ENCODE peak calls at places on chromosomes 7 and 10, in six cellular contexts. B, U, M, S, R and Z are unnamed samples.

GRCh38 chr7:74037609-74038008 is 9.6 kb downstream of the ELN start:
- DNase-seq in B (no peak), U (no peak), M (no peak), S (no peak), R (peak; percentile 52), Z (peak; percentile 51)

GRCh38 chr7:100545636-100546128 is 6.7 kb downstream of the AGFG2 start:
- DNase-seq in B (peak; percentile 91), U (no peak), M (peak; percentile 89), S (peak; percentile 85), R (no peak), Z (no peak)

GRCh38 chr10:70832852-70833542 is 17.2 kb downstream of the SGPL1 start:
- DNase-seq in B (peak; percentile 97), U (no peak), M (no peak), S (no peak), R (no peak), Z (no peak)

GRCh38 chr7:73706122-73707044 is 13.1 kb downstream of the STX1A start:
- DNase-seq in B (peak; percentile 88), U (no peak), M (peak; percentile 86), S (no peak), R (peak; percentile 57), Z (no peak)

GRCh38 chr7:28922618-28923331 is 35.4 kb downstream of the TRIL start:
- DNase-seq in B (peak; percentile 83), U (peak; percentile 82), M (peak; percentile 48), S (peak; percentile 86), R (peak; percentile 68), Z (peak; percentile 90)

GRCh38 chr7:2729043-2729892 is 41.3 kb downstream of the AMZ1 start:
- DNase-seq in B (no peak), U (peak; percentile 44), M (no peak), S (peak; percentile 45), R (peak; percentile 60), Z (peak; percentile 74)

GRCh38 chr7:50303082-50303893 is 1.2 kb upstream of the IKZF1 start:
- DNase-seq in B (no peak), U (no peak), M (no peak), S (peak; percentile 72), R (peak; percentile 56), Z (peak; percentile 54)

GRCh38 chr10:129526943-129527342 is 59.9 kb downstream of the MGMT start:
- DNase-seq in B (no peak), U (no peak), M (no peak), S (no peak), R (no peak), Z (no peak)

GRCh38 chr10:119316729-119317097 is 109.3 kb downstream of the GRK5 start:
- DNase-seq in B (peak; percentile 73), U (no peak), M (peak; percentile 55), S (peak; percentile 70), R (peak; percentile 24), Z (no peak)

GRCh38 chr10:76411719-76412435 is 980.5 kb downstream of the LRMDA start:
- DNase-seq in B (no peak), U (no peak), M (no peak), S (no peak), R (peak; percentile 64), Z (peak; percentile 90)

GRCh38 chr10:120584786-120585185 is 127.8 kb downstream of the PLPP4 start:
- DNase-seq in B (no peak), U (no peak), M (no peak), S (no peak), R (no peak), Z (no peak)

GRCh38 chr10:131311661-131312260 is at the start of gene TCERG1L:
- DNase-seq in B (no peak), U (peak; percentile 71), M (no peak), S (peak; percentile 90), R (no peak), Z (peak; percentile 42)

GRCh38 chr7:137951700-137952099 is 50.2 kb downstream of the CREB3L2 start:
- DNase-seq in B (no peak), U (no peak), M (no peak), S (no peak), R (no peak), Z (no peak)

GRCh38 chr7:108575156-108575555 is 5.5 kb downstream of the DNAJB9 start:
- DNase-seq in B (no peak), U (no peak), M (no peak), S (no peak), R (no peak), Z (no peak)

GRCh38 chr10:3895045-3895609 is 110.1 kb upstream of the KLF6 start:
- DNase-seq in B (no peak), U (no peak), M (no peak), S (peak; percentile 58), R (no peak), Z (no peak)

GRCh38 chr7:48428091-48428710 is 256.9 kb downstream of the ABCA13 start:
- DNase-seq in B (peak; percentile 45), U (no peak), M (no peak), S (no peak), R (no peak), Z (no peak)

GRCh38 chr10:89224697-89225443 is 17.8 kb upstream of the CH25H start:
- DNase-seq in B (no peak), U (no peak), M (no peak), S (peak; percentile 70), R (peak; percentile 72), Z (peak; percentile 72)

GRCh38 chr7:43791-44540 is 148.4 kb upstream of the FAM20C start:
- DNase-seq in B (no peak), U (peak; percentile 33), M (no peak), S (peak; percentile 34), R (no peak), Z (peak; percentile 20)

GRCh38 chr7:98211676-98212531 is 665 bp downstream of the BHLHA15 start:
- DNase-seq in B (no peak), U (peak; percentile 69), M (no peak), S (peak; percentile 60), R (no peak), Z (peak; percentile 43)

GRCh38 chr7:44184221-44184873 is 4.9 kb downstream of the GCK start:
- DNase-seq in B (peak; percentile 91), U (no peak), M (peak; percentile 90), S (peak; percentile 82), R (no peak), Z (no peak)

GRCh38 chr10:44975487-44976331 is 2.9 kb downstream of the DEPP1 start:
- DNase-seq in B (peak; percentile 75), U (peak; percentile 84), M (peak; percentile 85), S (peak; percentile 79), R (no peak), Z (no peak)

GRCh38 chr10:79025113-79025832 is 43.5 kb upstream of the ZMIZ1 start:
- DNase-seq in B (no peak), U (peak; percentile 63), M (no peak), S (peak; percentile 42), R (peak; percentile 56), Z (no peak)

GRCh38 chr10:11546581-11546980 is 64.9 kb downstream of the USP6NL start:
- DNase-seq in B (peak; percentile 7), U (no peak), M (no peak), S (no peak), R (no peak), Z (no peak)

GRCh38 chr7:30458311-30458710 is 20.3 kb downstream of the NOD1 start:
- DNase-seq in B (no peak), U (no peak), M (no peak), S (no peak), R (no peak), Z (no peak)

GRCh38 chr10:84428711-84429110 is 100.3 kb downstream of the CCSER2 start:
- DNase-seq in B (no peak), U (no peak), M (no peak), S (no peak), R (no peak), Z (no peak)

GRCh38 chr7:21089653-21090052 is 303.0 kb upstream of the SP8 start:
- DNase-seq in B (no peak), U (no peak), M (no peak), S (no peak), R (no peak), Z (no peak)

GRCh38 chr10:117350905-117351304 is 24.3 kb downstream of the PDZD8 start:
- DNase-seq in B (no peak), U (no peak), M (no peak), S (no peak), R (no peak), Z (no peak)

GRCh38 chr7:35727571-35727970 is 32.6 kb upstream of the HERPUD2 start:
- DNase-seq in B (no peak), U (no peak), M (no peak), S (no peak), R (no peak), Z (peak; percentile 43)

GRCh38 chr7:126803060-126803665 is 449.6 kb downstream of the GRM8 start:
- DNase-seq in B (peak; percentile 78), U (no peak), M (peak; percentile 40), S (peak; percentile 86), R (no peak), Z (peak; percentile 9)

GRCh38 chr10:49615213-49615612 is 1.4 kb downstream of the CHAT start:
- DNase-seq in B (no peak), U (peak; percentile 31), M (no peak), S (peak; percentile 31), R (no peak), Z (no peak)
- H3K27me3 ChIP-seq in B (peaks cover 98% of the 10 kb centered on the region), U (peaks cover 7% of the 10 kb centered on the region), M (peaks cover 47% of the 10 kb centered on the region), S (peaks cover 98% of the 10 kb centered on the region), R (peaks cover 50% of the 10 kb centered on the region), Z (no peaks in the 10 kb centered on the region)

DNA sequence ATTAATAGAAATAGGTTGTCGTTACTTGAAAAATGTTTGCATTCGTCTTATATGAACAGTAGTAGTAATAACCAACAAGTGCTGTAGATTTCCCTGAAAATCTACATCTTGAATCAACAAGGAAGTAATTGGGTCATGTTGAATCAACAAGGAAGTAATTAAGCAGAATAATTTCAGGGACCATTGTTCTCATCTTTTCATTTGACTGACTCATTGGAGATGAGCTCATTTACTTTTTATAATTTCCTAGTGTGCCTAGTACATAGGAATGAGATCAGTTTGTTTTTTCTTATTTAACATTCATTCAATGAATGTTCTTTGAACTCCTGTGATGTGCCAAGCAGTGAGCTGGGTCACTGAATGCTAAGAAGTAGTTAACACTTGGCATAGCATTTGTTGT is 8.2 kb downstream of the CLDN12 start:
- DNase-seq in B (peak; percentile 56), U (no peak), M (no peak), S (no peak), R (no peak), Z (no peak)
- H3K27ac ChIP-seq in B (peak overlapping the region; percentile 26), U (no peak overlapping the region), M (peak overlapping the region; percentile 59), S (no peak overlapping the region), R (no peak overlapping the region), Z (no peak overlapping the region)

GRCh38 chr7:11757153-11757552 is 74.8 kb downstream of the THSD7A start:
- DNase-seq in B (no peak), U (no peak), M (no peak), S (no peak), R (no peak), Z (no peak)
- H3K4me1 ChIP-seq in B (peaks cover 1% of the 10 kb centered on the region), U (no peaks in the 10 kb centered on the region), M (no peaks in the 10 kb centered on the region), S (no peaks in the 10 kb centered on the region), R (no peaks in the 10 kb centered on the region), Z (no peaks in the 10 kb centered on the region)

DNA sequence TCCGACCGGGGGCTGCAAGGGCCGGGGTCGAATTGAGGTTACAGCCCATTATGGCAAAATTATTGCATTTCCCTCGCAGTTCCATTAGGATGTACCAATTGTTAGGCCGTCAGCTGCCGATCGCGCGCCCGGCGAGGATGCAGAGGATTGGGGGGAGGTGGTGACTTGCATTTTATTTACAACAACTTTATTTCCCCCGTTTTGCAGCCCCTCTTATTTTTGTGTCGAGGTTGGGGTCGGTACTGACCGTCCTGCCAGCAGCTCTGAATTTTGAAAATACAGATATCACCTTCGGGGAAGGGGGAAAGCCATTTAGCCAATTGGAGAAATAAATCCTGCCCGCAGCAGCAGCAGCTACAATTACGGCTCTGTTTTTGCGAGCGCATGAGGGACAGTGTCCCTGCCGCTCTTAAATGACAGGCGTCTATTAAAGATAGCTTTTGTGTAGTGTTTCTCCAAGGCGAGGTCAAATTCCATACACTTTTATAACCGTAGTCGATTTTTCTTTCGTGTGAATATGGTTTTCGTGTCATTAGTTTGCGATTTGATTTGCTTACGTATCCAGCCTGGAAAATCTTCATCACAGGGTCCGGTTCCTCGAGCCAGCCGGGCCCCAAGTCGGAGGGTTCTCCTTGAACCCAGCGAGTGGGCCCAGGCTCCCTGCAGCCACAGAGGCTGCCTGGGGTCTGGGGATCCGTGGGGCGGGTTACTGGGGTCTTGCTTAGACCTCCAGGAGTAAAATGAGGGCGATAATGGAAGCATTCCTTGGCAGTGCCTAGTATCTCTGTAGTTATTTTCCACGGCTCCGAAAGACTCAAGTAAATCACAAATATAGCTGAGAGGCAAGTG is 693 bp upstream of the HOXA5 start:
- DNase-seq in B (no peak), U (no peak), M (no peak), S (no peak), R (no peak), Z (no peak)
- H3K27me3 ChIP-seq in B (no peaks in the 10 kb centered on the region), U (peaks cover 39% of the 10 kb centered on the region), M (no peaks in the 10 kb centered on the region), S (peaks cover 100% of the 10 kb centered on the region), R (peaks cover 85% of the 10 kb centered on the region), Z (peaks cover 3% of the 10 kb centered on the region)